ENCODE peak calls at places on chromosomes 11 and 22, in eight cellular contexts. C is dorsolateral prefrontal cortex, F is AG04450, Y is cardiac muscle cell, S is psoas muscle, G is spleen, W is fibroblast of lung, B is uterus. Z is an unnamed sample. For H3K27me3, the result is how much of the 10 kb centered on the place peaks cover.

GRCh38 chr11:72700026-72700610 is 25.9 kb upstream of the PDE2A start:
- DNase-seq in C (no peak), F (no peak), Y (no peak), S (no peak), G (no peak), W (no peak), B (no peak), Z (no peak)

GRCh38 chr11:33172345-33172744 is 11.1 kb upstream of the CSTF3 start:
- DNase-seq in C (no peak), F (no peak), Y (no peak), S (no peak), G (no peak), W (no peak), B (no peak), Z (no peak)

GRCh38 chr11:30333405-30333804 is 10.5 kb downstream of the ARL14EP start:
- DNase-seq in C (no peak), F (no peak), Y (peak), S (no peak), G (no peak), W (no peak), B (no peak), Z (no peak)

GRCh38 chr11:73478737-73479347 is 102.6 kb downstream of the RELT start:
- DNase-seq in C (no peak), F (no peak), Y (peak), S (no peak), G (no peak), W (peak), B (no peak), Z (peak)

GRCh38 chr11:6404341-6405038 is 14.2 kb downstream of the SMPD1 start:
- DNase-seq in C (peak), F (no peak), Y (no peak), S (no peak), G (no peak), W (no peak), B (no peak), Z (peak)

GRCh38 chr11:20066783-20067156 is 93.5 kb downstream of the DBX1 start:
- DNase-seq in C (no peak), F (no peak), Y (no peak), S (no peak), G (no peak), W (no peak), B (no peak), Z (no peak)

GRCh38 chr11:1452744-1453143 is 33.8 kb downstream of the MOB2 start:
- DNase-seq in C (no peak), F (no peak), Y (no peak), S (no peak), G (no peak), W (no peak), B (no peak), Z (no peak)

GRCh38 chr11:78698612-78699011 is 123.9 kb upstream of the NARS2 start:
- DNase-seq in C (no peak), F (peak), Y (no peak), S (peak), G (no peak), W (peak), B (no peak), Z (peak)

GRCh38 chr11:14904745-14905103 is 12.7 kb upstream of the CYP2R1 start:
- DNase-seq in C (peak), F (no peak), Y (peak), S (peak), G (peak), W (peak), B (peak), Z (peak)

GRCh38 chr11:94545641-94546470 is 2.1 kb downstream of the FUT4 start:
- DNase-seq in C (no peak), F (no peak), Y (no peak), S (no peak), G (no peak), W (no peak), B (no peak), Z (no peak)

GRCh38 chr22:27764722-27765236 is 36.8 kb downstream of the MN1 start:
- DNase-seq in C (no peak), F (no peak), Y (no peak), S (no peak), G (no peak), W (no peak), B (no peak), Z (no peak)

GRCh38 chr11:117820071-117820470 is 4.5 kb downstream of the FXYD2 start:
- DNase-seq in C (no peak), F (no peak), Y (no peak), S (no peak), G (no peak), W (no peak), B (no peak), Z (no peak)

GRCh38 chr11:61516675-61517516 is 8.3 kb downstream of the LRRC10B start:
- DNase-seq in C (peak), F (no peak), Y (peak), S (peak), G (peak), W (peak), B (peak), Z (peak)

GRCh38 chr11:60305906-60306619 is 21.0 kb upstream of the MS4A6E start:
- DNase-seq in C (no peak), F (no peak), Y (no peak), S (no peak), G (no peak), W (no peak), B (no peak), Z (peak)

GRCh38 chr11:122170815-122171475 is 54.9 kb upstream of the BLID start:
- DNase-seq in C (no peak), F (peak), Y (no peak), S (no peak), G (no peak), W (peak), B (no peak), Z (peak)

GRCh38 chr11:86278226-86278625 is 23.8 kb upstream of the HIKESHI start:
- DNase-seq in C (no peak), F (no peak), Y (no peak), S (no peak), G (no peak), W (no peak), B (no peak), Z (no peak)

GRCh38 chr11:42972741-42973140 is 339.1 kb upstream of the API5 start:
- DNase-seq in C (no peak), F (no peak), Y (no peak), S (no peak), G (no peak), W (no peak), B (no peak), Z (no peak)

GRCh38 chr11:110356769-110357671 is 60.6 kb upstream of the RDX start:
- DNase-seq in C (no peak), F (no peak), Y (no peak), S (no peak), G (no peak), W (peak), B (no peak), Z (peak)

GRCh38 chr11:39541945-39542351 is 1917.5 kb downstream of the LRRC4C start:
- DNase-seq in C (no peak), F (no peak), Y (no peak), S (no peak), G (no peak), W (no peak), B (no peak), Z (no peak)

GRCh38 chr11:114163231-114163631 is 103.7 kb downstream of the ZBTB16 start:
- DNase-seq in C (no peak), F (no peak), Y (no peak), S (no peak), G (no peak), W (no peak), B (peak), Z (peak)

GRCh38 chr11:45254070-45254469 is 32.1 kb downstream of the SYT13 start:
- DNase-seq in C (no peak), F (no peak), Y (no peak), S (no peak), G (no peak), W (no peak), B (no peak), Z (peak)

GRCh38 chr22:48517039-48518030 is 1310.3 kb downstream of the BRD1 start:
- DNase-seq in C (peak), F (no peak), Y (no peak), S (no peak), G (no peak), W (no peak), B (no peak), Z (no peak)

GRCh38 chr11:287821-288327 is 1.1 kb upstream of the PGGHG start:
- DNase-seq in C (peak), F (no peak), Y (no peak), S (peak), G (peak), W (no peak), B (peak), Z (no peak)

GRCh38 chr11:116725434-116726221 is 47.2 kb downstream of the BUD13 start:
- DNase-seq in C (no peak), F (no peak), Y (no peak), S (peak), G (peak), W (no peak), B (peak), Z (peak)

GRCh38 chr11:57515332-57516060 is at the start of gene SLC43A1:
- DNase-seq in C (no peak), F (no peak), Y (peak), S (peak), G (peak), W (peak), B (peak), Z (peak)

GRCh38 chr11:15897211-15897960 is 459.0 kb downstream of the SOX6 start:
- DNase-seq in C (no peak), F (peak), Y (no peak), S (no peak), G (no peak), W (peak), B (no peak), Z (peak)

GRCh38 chr11:1283091-1283511 is 26.3 kb downstream of the TOLLIP start:
- DNase-seq in C (no peak), F (no peak), Y (no peak), S (no peak), G (peak), W (no peak), B (no peak), Z (no peak)

GRCh38 chr22:29078869-29079207 is 6.0 kb downstream of the KREMEN1 start:
- DNase-seq in C (no peak), F (no peak), Y (no peak), S (no peak), G (no peak), W (no peak), B (no peak), Z (no peak)

GRCh38 chr11:97963528-97964331 is 1057.0 kb upstream of the CNTN5 start:
- DNase-seq in C (no peak), F (no peak), Y (peak), S (no peak), G (no peak), W (peak), B (no peak), Z (no peak)

GRCh38 chr11:26849009-26849408 is 127.1 kb upstream of the SLC5A12 start:
- DNase-seq in C (no peak), F (no peak), Y (no peak), S (peak), G (no peak), W (no peak), B (peak), Z (no peak)

GRCh38 chr11:72591785-72592490 is 82.3 kb downstream of the PDE2A start:
- DNase-seq in C (peak), F (no peak), Y (no peak), S (no peak), G (no peak), W (no peak), B (no peak), Z (no peak)

GRCh38 chr11:108703916-108704315 is 39.0 kb downstream of the DDX10 start:
- DNase-seq in C (no peak), F (no peak), Y (no peak), S (no peak), G (no peak), W (no peak), B (no peak), Z (no peak)

GRCh38 chr11:76369406-76369805 is 11.5 kb downstream of the THAP12 start:
- DNase-seq in C (no peak), F (no peak), Y (no peak), S (no peak), G (no peak), W (no peak), B (no peak), Z (no peak)

GRCh38 chr11:1060885-1061616 is 13.6 kb upstream of the MUC2 start:
- DNase-seq in C (no peak), F (no peak), Y (no peak), S (peak), G (peak), W (peak), B (no peak), Z (peak)

GRCh38 chr11:124739479-124740276 is at the start of gene NRGN:
- DNase-seq in C (peak), F (peak), Y (peak), S (peak), G (peak), W (peak), B (peak), Z (peak)

GRCh38 chr11:6427516-6427915 is 8.6 kb upstream of the APBB1 start:
- DNase-seq in C (no peak), F (no peak), Y (no peak), S (no peak), G (no peak), W (no peak), B (no peak), Z (no peak)

GRCh38 chr11:11400635-11401232 is 47.7 kb upstream of the CSNK2A3 start:
- DNase-seq in C (no peak), F (no peak), Y (no peak), S (no peak), G (no peak), W (no peak), B (no peak), Z (no peak)

GRCh38 chr11:68832476-68833176 is 9.1 kb downstream of the CPT1A start:
- DNase-seq in C (no peak), F (no peak), Y (no peak), S (no peak), G (no peak), W (no peak), B (no peak), Z (no peak)

GRCh38 chr11:68835328-68835727 is 6.4 kb downstream of the CPT1A start:
- DNase-seq in C (no peak), F (no peak), Y (no peak), S (no peak), G (no peak), W (no peak), B (no peak), Z (no peak)

GRCh38 chr11:68838572-68838964 is 3.1 kb downstream of the CPT1A start:
- DNase-seq in C (no peak), F (no peak), Y (no peak), S (peak), G (no peak), W (no peak), B (peak), Z (no peak)

GRCh38 chr11:68837583-68838571 is 3.8 kb downstream of the CPT1A start:
- DNase-seq in C (no peak), F (no peak), Y (no peak), S (no peak), G (no peak), W (no peak), B (no peak), Z (no peak)

GRCh38 chr11:68835749-68836148 is 6.0 kb downstream of the CPT1A start:
- DNase-seq in C (no peak), F (no peak), Y (no peak), S (no peak), G (no peak), W (no peak), B (no peak), Z (no peak)
- H3K27ac ChIP-seq in C (no peak), F (no peak), Y (no peak), S (no peak), G (peak), W (no peak), B (peak), Z (no peak)

GRCh38 chr22:45688606-45689080 is 17.0 kb downstream of the ATXN10 start:
- DNase-seq in C (no peak), F (peak), Y (no peak), S (no peak), G (no peak), W (peak), B (no peak), Z (peak)
- TF ChIP-seq CTCF in C (no peak), F (no peak), Y (no peak), S (no peak), G (no peak), W (no peak), B (no peak), Z (no peak)

GRCh38 chr22:50599816-50600454 is 658 bp upstream of the MAPK8IP2 start:
- DNase-seq in C (peak), F (no peak), Y (peak), S (peak), G (peak), W (no peak), B (peak), Z (no peak)
- H3K27me3 ChIP-seq in C (under half), F (under half), Y (half or more), S (half or more), G (under half), W (under half), B (under half), Z (under half)

GRCh38 chr22:17194213-17194612 is 25.0 kb downstream of the ADA2 start:
- DNase-seq in C (no peak), F (no peak), Y (no peak), S (no peak), G (no peak), W (no peak), B (no peak), Z (no peak)

GRCh38 chr22:17201285-17201945 is 17.8 kb downstream of the ADA2 start:
- DNase-seq in C (no peak), F (no peak), Y (peak), S (no peak), G (no peak), W (peak), B (no peak), Z (no peak)

GRCh38 chr22:17199131-17199731 is 20.0 kb downstream of the ADA2 start:
- DNase-seq in C (no peak), F (no peak), Y (no peak), S (peak), G (no peak), W (peak), B (peak), Z (no peak)

DNA sequence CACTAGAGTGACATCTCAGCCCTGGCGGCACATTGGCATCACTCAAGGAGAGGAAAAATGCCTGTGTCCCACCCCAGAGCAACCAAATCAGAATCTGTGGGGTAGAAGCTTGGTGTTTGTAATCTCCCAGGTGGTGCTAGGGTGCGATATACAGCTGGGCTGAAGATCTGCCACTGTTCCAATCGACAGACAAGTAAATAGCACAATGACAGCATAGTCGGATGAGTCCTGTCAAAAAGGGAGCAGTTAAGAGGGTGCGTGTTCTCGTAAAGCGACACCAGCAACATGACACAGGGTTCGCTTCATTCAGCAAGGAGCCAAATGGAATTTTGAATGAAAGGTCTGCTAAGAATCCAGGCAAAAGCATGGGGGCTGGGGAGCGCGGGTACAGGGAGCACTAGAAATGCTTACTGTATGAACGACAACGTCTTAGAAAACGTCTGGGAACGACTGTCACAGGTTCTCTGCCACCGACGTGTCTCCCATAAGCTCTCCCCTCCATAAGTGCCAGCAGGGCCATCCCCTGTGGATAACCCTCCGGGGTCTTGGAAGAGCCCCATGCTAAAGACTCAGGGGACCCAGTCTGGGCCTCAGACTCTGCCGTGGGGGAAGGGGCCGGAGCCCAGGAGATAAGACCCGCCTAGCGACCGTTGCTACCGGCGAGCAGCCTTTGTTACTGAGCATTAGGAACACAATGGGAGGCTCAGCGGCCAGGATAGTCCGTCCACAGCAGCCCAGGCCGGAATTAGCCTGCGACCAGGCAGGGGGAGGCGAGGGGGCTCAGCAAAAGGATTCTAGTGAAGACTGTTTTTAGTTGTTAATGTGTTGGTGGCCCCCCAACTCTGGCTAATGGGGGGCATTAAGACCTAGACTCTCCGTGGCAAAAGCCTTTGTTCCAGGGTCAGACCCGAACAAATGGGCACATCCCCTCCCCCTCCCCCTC is 20.8 kb downstream of the ADA2 start:
- DNase-seq in C (no peak), F (no peak), Y (peak), S (peak), G (no peak), W (no peak), B (peak), Z (no peak)
- H3K27ac ChIP-seq in C (peak), F (no peak), Y (no peak), S (peak), G (peak), W (no peak), B (peak), Z (no peak)

Z was measured in brain microvascular endothelial cell.